ENCODE peak calls at places on chromosome 2, in seven cellular contexts. One of them, this sample, is unnamed.

GRCh38 chr2:8573234-8573941 is 108.5 kb upstream of the ID2 start:
- DNase-seq in epithelial cell of esophagus: no peak
- DNase-seq in upper lobe of right lung: peak
- DNase-seq in mucosa of descending colon: peak
- DNase-seq in AG04450: no peak
- DNase-seq in endodermal cell: no peak
- DNase-seq in heart left ventricle: no peak
- DNase-seq in this sample: no peak

GRCh38 chr2:141109633-141110032 is 1021.2 kb downstream of the LRP1B start:
- DNase-seq in epithelial cell of esophagus: peak
- DNase-seq in upper lobe of right lung: no peak
- DNase-seq in mucosa of descending colon: no peak
- DNase-seq in AG04450: no peak
- DNase-seq in endodermal cell: peak
- DNase-seq in heart left ventricle: no peak
- DNase-seq in this sample: no peak

GRCh38 chr2:119142822-119143221 is 15.7 kb downstream of the C1QL2 start:
- DNase-seq in epithelial cell of esophagus: no peak
- DNase-seq in upper lobe of right lung: no peak
- DNase-seq in mucosa of descending colon: no peak
- DNase-seq in AG04450: no peak
- DNase-seq in endodermal cell: no peak
- DNase-seq in heart left ventricle: no peak
- DNase-seq in this sample: no peak

GRCh38 chr2:183284606-183285005 is 160.4 kb downstream of the NUP35 start:
- DNase-seq in epithelial cell of esophagus: peak
- DNase-seq in upper lobe of right lung: no peak
- DNase-seq in mucosa of descending colon: no peak
- DNase-seq in AG04450: no peak
- DNase-seq in endodermal cell: no peak
- DNase-seq in heart left ventricle: no peak
- DNase-seq in this sample: no peak

GRCh38 chr2:167140330-167140729 is 252.1 kb downstream of the XIRP2 start:
- DNase-seq in epithelial cell of esophagus: no peak
- DNase-seq in upper lobe of right lung: no peak
- DNase-seq in mucosa of descending colon: no peak
- DNase-seq in AG04450: no peak
- DNase-seq in endodermal cell: no peak
- DNase-seq in heart left ventricle: no peak
- DNase-seq in this sample: no peak

GRCh38 chr2:233844064-233844807 is 10.1 kb downstream of the HJURP start:
- DNase-seq in epithelial cell of esophagus: no peak
- DNase-seq in upper lobe of right lung: peak
- DNase-seq in mucosa of descending colon: no peak
- DNase-seq in AG04450: no peak
- DNase-seq in endodermal cell: no peak
- DNase-seq in heart left ventricle: no peak
- DNase-seq in this sample: no peak

GRCh38 chr2:3408781-3409180 is 29.3 kb downstream of the TRAPPC12 start:
- DNase-seq in epithelial cell of esophagus: no peak
- DNase-seq in upper lobe of right lung: no peak
- DNase-seq in mucosa of descending colon: no peak
- DNase-seq in AG04450: no peak
- DNase-seq in endodermal cell: no peak
- DNase-seq in heart left ventricle: no peak
- DNase-seq in this sample: no peak

GRCh38 chr2:195848119-195848899 is 191.3 kb downstream of the SLC39A10 start:
- DNase-seq in epithelial cell of esophagus: peak
- DNase-seq in upper lobe of right lung: no peak
- DNase-seq in mucosa of descending colon: no peak
- DNase-seq in AG04450: no peak
- DNase-seq in endodermal cell: no peak
- DNase-seq in heart left ventricle: no peak
- DNase-seq in this sample: no peak

GRCh38 chr2:142592171-142592570 is 285.3 kb upstream of the KYNU start:
- DNase-seq in epithelial cell of esophagus: peak
- DNase-seq in upper lobe of right lung: no peak
- DNase-seq in mucosa of descending colon: no peak
- DNase-seq in AG04450: no peak
- DNase-seq in endodermal cell: no peak
- DNase-seq in heart left ventricle: no peak
- DNase-seq in this sample: no peak

GRCh38 chr2:186968277-186968676 is 119.3 kb upstream of the ZSWIM2 start:
- DNase-seq in epithelial cell of esophagus: no peak
- DNase-seq in upper lobe of right lung: no peak
- DNase-seq in mucosa of descending colon: no peak
- DNase-seq in AG04450: no peak
- DNase-seq in endodermal cell: peak
- DNase-seq in heart left ventricle: no peak
- DNase-seq in this sample: no peak

GRCh38 chr2:112005391-112006075 is 49.5 kb upstream of the TMEM87B start:
- DNase-seq in epithelial cell of esophagus: no peak
- DNase-seq in upper lobe of right lung: no peak
- DNase-seq in mucosa of descending colon: no peak
- DNase-seq in AG04450: no peak
- DNase-seq in endodermal cell: no peak
- DNase-seq in heart left ventricle: no peak
- DNase-seq in this sample: no peak

GRCh38 chr2:98293003-98293402 is 53.3 kb upstream of the CNGA3 start:
- DNase-seq in epithelial cell of esophagus: no peak
- DNase-seq in upper lobe of right lung: no peak
- DNase-seq in mucosa of descending colon: no peak
- DNase-seq in AG04450: no peak
- DNase-seq in endodermal cell: no peak
- DNase-seq in heart left ventricle: no peak
- DNase-seq in this sample: no peak

GRCh38 chr2:158988501-158988900 is 20.1 kb downstream of the TANC1 start:
- DNase-seq in epithelial cell of esophagus: no peak
- DNase-seq in upper lobe of right lung: no peak
- DNase-seq in mucosa of descending colon: no peak
- DNase-seq in AG04450: no peak
- DNase-seq in endodermal cell: no peak
- DNase-seq in heart left ventricle: no peak
- DNase-seq in this sample: no peak

GRCh38 chr2:17628349-17629261 is 88.1 kb downstream of the VSNL1 start:
- DNase-seq in epithelial cell of esophagus: peak
- DNase-seq in upper lobe of right lung: no peak
- DNase-seq in mucosa of descending colon: no peak
- DNase-seq in AG04450: no peak
- DNase-seq in endodermal cell: no peak
- DNase-seq in heart left ventricle: no peak
- DNase-seq in this sample: no peak

GRCh38 chr2:1766400-1766799 is 22.1 kb upstream of the PXDN start:
- DNase-seq in epithelial cell of esophagus: no peak
- DNase-seq in upper lobe of right lung: no peak
- DNase-seq in mucosa of descending colon: no peak
- DNase-seq in AG04450: no peak
- DNase-seq in endodermal cell: peak
- DNase-seq in heart left ventricle: no peak
- DNase-seq in this sample: no peak

GRCh38 chr2:40218679-40219078 is 233.2 kb downstream of the SLC8A1 start:
- DNase-seq in epithelial cell of esophagus: peak
- DNase-seq in upper lobe of right lung: no peak
- DNase-seq in mucosa of descending colon: peak
- DNase-seq in AG04450: no peak
- DNase-seq in endodermal cell: no peak
- DNase-seq in heart left ventricle: peak
- DNase-seq in this sample: no peak

GRCh38 chr2:219368690-219369108 is 19.0 kb downstream of the DNPEP start:
- DNase-seq in epithelial cell of esophagus: peak
- DNase-seq in upper lobe of right lung: no peak
- DNase-seq in mucosa of descending colon: no peak
- DNase-seq in AG04450: peak
- DNase-seq in endodermal cell: no peak
- DNase-seq in heart left ventricle: no peak
- DNase-seq in this sample: no peak

GRCh38 chr2:18551169-18551568 is 9.3 kb downstream of the RDH14 start:
- DNase-seq in epithelial cell of esophagus: peak
- DNase-seq in upper lobe of right lung: no peak
- DNase-seq in mucosa of descending colon: no peak
- DNase-seq in AG04450: no peak
- DNase-seq in endodermal cell: no peak
- DNase-seq in heart left ventricle: no peak
- DNase-seq in this sample: no peak

GRCh38 chr2:117170897-117171296 is 643.6 kb upstream of the DDX18 start:
- DNase-seq in epithelial cell of esophagus: no peak
- DNase-seq in upper lobe of right lung: no peak
- DNase-seq in mucosa of descending colon: no peak
- DNase-seq in AG04450: no peak
- DNase-seq in endodermal cell: no peak
- DNase-seq in heart left ventricle: no peak
- DNase-seq in this sample: no peak

GRCh38 chr2:128660836-128661235 is 342.2 kb upstream of the HS6ST1 start:
- DNase-seq in epithelial cell of esophagus: no peak
- DNase-seq in upper lobe of right lung: peak
- DNase-seq in mucosa of descending colon: no peak
- DNase-seq in AG04450: no peak
- DNase-seq in endodermal cell: no peak
- DNase-seq in heart left ventricle: no peak
- DNase-seq in this sample: no peak

GRCh38 chr2:71932780-71933466 is 214.7 kb downstream of the CYP26B1 start:
- DNase-seq in epithelial cell of esophagus: no peak
- DNase-seq in upper lobe of right lung: peak
- DNase-seq in mucosa of descending colon: no peak
- DNase-seq in AG04450: no peak
- DNase-seq in endodermal cell: peak
- DNase-seq in heart left ventricle: no peak
- DNase-seq in this sample: no peak

GRCh38 chr2:30731706-30732105 is 75.5 kb downstream of the CAPN13 start:
- DNase-seq in epithelial cell of esophagus: no peak
- DNase-seq in upper lobe of right lung: peak
- DNase-seq in mucosa of descending colon: no peak
- DNase-seq in AG04450: no peak
- DNase-seq in endodermal cell: peak
- DNase-seq in heart left ventricle: no peak
- DNase-seq in this sample: no peak

GRCh38 chr2:159226608-159227007 is 59.9 kb downstream of the WDSUB1 start:
- DNase-seq in epithelial cell of esophagus: no peak
- DNase-seq in upper lobe of right lung: no peak
- DNase-seq in mucosa of descending colon: no peak
- DNase-seq in AG04450: no peak
- DNase-seq in endodermal cell: no peak
- DNase-seq in heart left ventricle: no peak
- DNase-seq in this sample: peak

GRCh38 chr2:203708846-203709815 is 2.7 kb downstream of the CD28 start:
- DNase-seq in epithelial cell of esophagus: no peak
- DNase-seq in upper lobe of right lung: no peak
- DNase-seq in mucosa of descending colon: no peak
- DNase-seq in AG04450: no peak
- DNase-seq in endodermal cell: no peak
- DNase-seq in heart left ventricle: no peak
- DNase-seq in this sample: no peak

GRCh38 chr2:157592983-157593382 is 35.7 kb downstream of the ACVR1C start:
- DNase-seq in epithelial cell of esophagus: peak
- DNase-seq in upper lobe of right lung: no peak
- DNase-seq in mucosa of descending colon: no peak
- DNase-seq in AG04450: no peak
- DNase-seq in endodermal cell: no peak
- DNase-seq in heart left ventricle: no peak
- DNase-seq in this sample: no peak
- TF ChIP-seq CTCF in epithelial cell of esophagus: peak
- TF ChIP-seq CTCF in upper lobe of right lung: peak
- TF ChIP-seq CTCF in mucosa of descending colon: no peak
- TF ChIP-seq CTCF in AG04450: peak
- TF ChIP-seq CTCF in endodermal cell: no peak
- TF ChIP-seq CTCF in heart left ventricle: peak
- TF ChIP-seq CTCF in this sample: peak

DNA sequence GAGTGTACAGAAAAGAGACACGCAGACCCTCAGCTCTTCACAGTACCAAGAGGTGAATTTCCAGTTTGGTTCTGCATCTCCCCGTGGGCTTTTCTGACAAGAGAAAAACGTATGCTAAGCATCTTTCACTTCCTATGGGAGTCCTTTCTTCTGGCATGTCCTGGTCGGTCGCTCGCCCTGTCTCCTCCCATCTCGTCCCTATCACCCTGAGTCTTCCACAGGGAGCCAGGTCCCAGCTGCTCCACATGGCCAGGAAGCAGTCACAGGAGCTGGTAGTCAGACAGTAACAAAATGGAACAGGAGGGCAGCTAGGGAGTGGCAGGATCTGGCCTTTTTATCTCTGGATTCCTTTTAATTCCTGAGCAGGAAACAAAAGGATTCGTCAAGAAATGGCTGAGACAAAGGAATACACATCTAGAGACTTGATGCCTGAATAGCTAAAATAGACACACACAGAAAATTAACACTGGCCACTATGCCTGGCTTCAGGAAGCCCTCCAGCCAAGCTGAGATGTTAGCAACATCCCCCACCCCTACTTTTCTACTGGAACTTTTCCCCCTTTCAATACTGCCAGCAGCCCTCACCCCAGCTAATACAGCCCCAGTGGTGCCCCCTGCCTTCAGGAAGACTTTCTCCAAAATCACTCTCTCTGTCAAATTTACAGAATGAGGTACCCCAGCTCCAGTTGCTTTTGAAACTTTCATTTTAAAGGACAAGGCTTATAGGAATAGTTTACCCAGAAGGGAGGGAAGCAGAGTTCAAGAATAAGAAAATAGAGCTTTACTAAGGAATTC is 136.1 kb downstream of the DNER start:
- DNase-seq in epithelial cell of esophagus: no peak
- DNase-seq in upper lobe of right lung: no peak
- DNase-seq in mucosa of descending colon: no peak
- DNase-seq in AG04450: no peak
- DNase-seq in endodermal cell: peak
- DNase-seq in heart left ventricle: no peak
- DNase-seq in this sample: no peak
- TF ChIP-seq CTCF in epithelial cell of esophagus: no peak
- TF ChIP-seq CTCF in upper lobe of right lung: no peak
- TF ChIP-seq CTCF in mucosa of descending colon: no peak
- TF ChIP-seq CTCF in AG04450: no peak
- TF ChIP-seq CTCF in endodermal cell: peak
- TF ChIP-seq CTCF in heart left ventricle: no peak
- TF ChIP-seq CTCF in this sample: no peak

GRCh38 chr2:79874015-79874414 is 361.2 kb downstream of the CTNNA2 start:
- DNase-seq in epithelial cell of esophagus: no peak
- DNase-seq in upper lobe of right lung: no peak
- DNase-seq in mucosa of descending colon: no peak
- DNase-seq in AG04450: no peak
- DNase-seq in endodermal cell: no peak
- DNase-seq in heart left ventricle: no peak
- DNase-seq in this sample: no peak

DNA sequence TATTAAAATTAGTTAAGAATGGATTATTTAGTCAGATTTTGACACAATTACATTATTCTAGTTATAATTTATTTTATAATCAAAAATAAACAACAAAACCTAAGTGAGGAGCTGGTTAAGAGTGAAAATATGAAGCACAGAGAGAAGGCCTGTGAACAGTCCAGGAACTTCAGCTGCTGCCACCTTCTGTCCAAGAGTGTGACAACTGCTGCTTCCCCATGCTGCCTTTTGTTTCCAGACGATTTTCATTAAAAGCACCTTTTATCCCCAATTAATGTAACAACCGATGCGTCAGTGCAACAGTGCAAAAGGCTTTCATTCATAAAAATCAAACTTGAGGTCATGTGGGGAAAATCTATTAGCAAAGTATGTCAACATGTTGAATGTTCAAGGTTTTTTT is 363.6 kb downstream of the CTNNA2 start:
- DNase-seq in epithelial cell of esophagus: no peak
- DNase-seq in upper lobe of right lung: no peak
- DNase-seq in mucosa of descending colon: peak
- DNase-seq in AG04450: no peak
- DNase-seq in endodermal cell: peak
- DNase-seq in heart left ventricle: no peak
- DNase-seq in this sample: no peak
- TF ChIP-seq CTCF in epithelial cell of esophagus: peak
- TF ChIP-seq CTCF in upper lobe of right lung: peak
- TF ChIP-seq CTCF in mucosa of descending colon: no peak
- TF ChIP-seq CTCF in AG04450: peak
- TF ChIP-seq CTCF in endodermal cell: peak
- TF ChIP-seq CTCF in heart left ventricle: no peak
- TF ChIP-seq CTCF in this sample: peak

GRCh38 chr2:202634556-202635440 is at the start of gene FAM117B:
- DNase-seq in epithelial cell of esophagus: peak
- DNase-seq in upper lobe of right lung: peak
- DNase-seq in mucosa of descending colon: peak
- DNase-seq in AG04450: peak
- DNase-seq in endodermal cell: peak
- DNase-seq in heart left ventricle: peak
- DNase-seq in this sample: peak
- TF ChIP-seq CTCF in epithelial cell of esophagus: no peak
- TF ChIP-seq CTCF in upper lobe of right lung: peak
- TF ChIP-seq CTCF in mucosa of descending colon: peak
- TF ChIP-seq CTCF in AG04450: no peak
- TF ChIP-seq CTCF in endodermal cell: no peak
- TF ChIP-seq CTCF in heart left ventricle: no peak
- TF ChIP-seq CTCF in this sample: no peak

This sample was measured in D721Med.